ENCODE peak calls at places on chromosomes 11 and 22, in four cellular contexts. U is D721Med, X is MM.1S, Q is BJ. R is an unnamed sample.

GRCh38 chr11:113645593-113646349 is 60.3 kb downstream of the TMPRSS5 start:
- DNase-seq in U (no peak), Q (no peak), X (no peak), R (peak; percentile 1)

GRCh38 chr11:74820763-74821162 is 72.1 kb downstream of the RNF169 start:
- DNase-seq in Q (peak; percentile 74), U (no peak), X (no peak), R (no peak)

GRCh38 chr11:103055174-103055890 is 36.6 kb downstream of the DCUN1D5 start:
- DNase-seq in X (peak; percentile 37), Q (no peak), U (no peak), R (no peak)

GRCh38 chr11:44261800-44262591 is 47.9 kb downstream of the ALX4 start:
- DNase-seq in X (no peak), U (no peak), Q (no peak), R (no peak)

GRCh38 chr11:44889266-44889665 is 61.4 kb downstream of the TP53I11 start:
- DNase-seq in U (no peak), Q (peak; percentile 9), X (no peak), R (no peak)

GRCh38 chr11:129376658-129377341 is 1.2 kb downstream of the BARX2 start:
- DNase-seq in U (no peak), X (no peak), Q (no peak), R (no peak)

GRCh38 chr22:29517215-29517908 is 36.2 kb downstream of the THOC5 start:
- DNase-seq in X (no peak), Q (no peak), U (no peak), R (no peak)

GRCh38 chr11:48052183-48053040 is 72.1 kb downstream of the PTPRJ start:
- DNase-seq in U (no peak), X (no peak), Q (no peak), R (no peak)

GRCh38 chr22:47276219-47276843 is 513.9 kb downstream of the TBC1D22A start:
- DNase-seq in U (no peak), Q (no peak), X (no peak), R (no peak)

GRCh38 chr11:86551693-86552092 is 120.7 kb downstream of the ME3 start:
- DNase-seq in U (no peak), X (peak; percentile 36), Q (no peak), R (no peak)

GRCh38 chr22:46058591-46059519 is 81.9 kb upstream of the WNT7B start:
- DNase-seq in X (no peak), U (no peak), Q (no peak), R (no peak)

GRCh38 chr22:48959496-48959895 is 868.2 kb downstream of the BRD1 start:
- DNase-seq in X (no peak), Q (no peak), U (no peak), R (no peak)

GRCh38 chr11:110366234-110366633 is 63.5 kb upstream of the FDX1 start:
- DNase-seq in X (no peak), U (no peak), Q (no peak), R (no peak)

GRCh38 chr22:42270512-42271190 is at the start of gene TCF20:
- DNase-seq in X (peak; percentile 83), U (peak; percentile 50), Q (no peak), R (peak; percentile 97)

GRCh38 chr11:44006882-44007495 is 40.8 kb upstream of the ACCSL start:
- DNase-seq in Q (no peak), X (no peak), U (no peak), R (no peak)

GRCh38 chr22:26893034-26893710 is 235.8 kb downstream of the MIAT start:
- DNase-seq in Q (no peak), U (no peak), X (no peak), R (no peak)

GRCh38 chr22:44249376-44250147 is 63.2 kb downstream of the SHISAL1 start:
- DNase-seq in Q (no peak), U (no peak), X (no peak), R (no peak)

GRCh38 chr22:19178659-19179471 is at the start of gene SLC25A1:
- DNase-seq in Q (no peak), X (peak; percentile 92), U (peak; percentile 92), R (peak; percentile 97)

GRCh38 chr11:47355283-47356128 is 3.0 kb upstream of the MYBPC3 start:
- DNase-seq in X (no peak), Q (peak; percentile 36), U (peak; percentile 91), R (no peak)

GRCh38 chr11:626475-627272 is at the start of gene SCT:
- DNase-seq in Q (no peak), U (no peak), X (no peak), R (no peak)

GRCh38 chr22:19974233-19974861 is 32.7 kb upstream of the TXNRD2 start:
- DNase-seq in X (peak; percentile 27), U (no peak), Q (no peak), R (peak; percentile 83)

GRCh38 chr22:18119409-18120110 is 9.0 kb downstream of the TUBA8 start:
- DNase-seq in X (no peak), U (no peak), Q (no peak), R (no peak)

GRCh38 chr11:5712507-5712906 is 22.9 kb downstream of the TRIM22 start:
- DNase-seq in U (no peak), X (no peak), Q (no peak), R (no peak)

GRCh38 chr11:7965386-7965785 is at the start of gene NLRP10:
- DNase-seq in U (no peak), X (no peak), Q (peak; percentile 86), R (no peak)

GRCh38 chr11:6825333-6825744 is 20.1 kb upstream of the OR10A5 start:
- DNase-seq in U (no peak), X (no peak), Q (no peak), R (no peak)

GRCh38 chr11:22165799-22166548 is 26.9 kb upstream of the ANO5 start:
- DNase-seq in Q (no peak), X (no peak), U (no peak), R (no peak)

GRCh38 chr11:22173532-22173931 is 19.4 kb upstream of the ANO5 start:
- DNase-seq in Q (no peak), U (no peak), X (no peak), R (no peak)

GRCh38 chr11:22165087-22165486 is 27.8 kb upstream of the ANO5 start:
- DNase-seq in X (no peak), U (no peak), Q (no peak), R (no peak)

GRCh38 chr11:22169833-22170232 is 23.1 kb upstream of the ANO5 start:
- DNase-seq in X (peak; percentile 25), Q (no peak), U (no peak), R (no peak)
- TF ChIP-seq CTCF in X (peak; percentile 44), Q (no peak), U (peak; percentile 59), R (no peak)

GRCh38 chr11:60700689-60701508 is 1.5 kb downstream of the MS4A8 start:
- DNase-seq in U (no peak), Q (no peak), X (peak; percentile 10), R (peak; percentile 49)
- TF ChIP-seq CTCF in U (peak; percentile 37), Q (peak; percentile 10), X (peak; percentile 36), R (peak; percentile 38)

DNA sequence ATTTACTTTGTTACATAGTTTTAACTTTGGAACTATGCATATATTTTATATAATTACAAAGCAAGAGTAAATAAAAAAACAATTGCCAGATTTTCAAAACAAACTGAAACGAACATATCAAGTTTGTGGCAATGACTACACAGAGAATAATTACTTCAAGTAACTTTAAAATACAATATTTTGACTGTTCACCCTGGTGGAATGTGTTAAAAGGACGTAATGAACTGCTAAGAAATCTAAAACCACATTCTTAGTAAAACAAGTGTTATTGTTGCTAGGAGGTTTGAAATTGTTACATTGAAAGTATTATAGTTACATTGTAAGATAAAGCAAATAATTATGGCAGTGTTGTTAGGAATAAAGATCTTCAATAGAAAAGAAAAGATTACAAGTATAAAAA is 71.4 kb downstream of the SFI1 start:
- DNase-seq in Q (no peak), X (no peak), U (no peak), R (no peak)
- TF ChIP-seq CTCF in Q (no peak), X (no peak), U (no peak), R (no peak)

GRCh38 chr11:66267039-66267378 is 1.4 kb upstream of the RAB1B start:
- DNase-seq in Q (no peak), X (no peak), U (no peak), R (no peak)
- TF ChIP-seq CTCF in Q (no peak), X (no peak), U (no peak), R (no peak)

DNA sequence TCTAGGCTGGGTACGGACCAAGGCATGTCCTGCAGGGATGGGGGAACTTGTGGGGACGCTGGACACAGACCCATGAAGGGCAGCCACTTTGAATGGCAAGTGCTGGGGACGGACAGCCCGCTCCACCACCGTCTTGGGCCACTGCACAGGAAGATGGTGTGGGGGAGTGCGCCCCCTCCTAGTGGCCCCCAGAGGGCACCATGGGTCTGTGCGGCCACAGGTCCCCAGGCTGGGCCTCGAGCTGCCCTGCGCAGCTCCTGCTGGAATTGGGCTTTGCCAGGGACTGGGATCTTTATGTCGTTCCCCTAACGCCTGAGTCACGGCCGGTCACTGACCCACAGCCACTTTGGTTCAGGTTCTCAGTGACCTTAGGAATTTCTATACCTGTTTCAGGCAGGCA is 44.4 kb downstream of the NAT10 start:
- DNase-seq in U (no peak), Q (no peak), X (no peak), R (no peak)
- TF ChIP-seq CTCF in U (peak; percentile 2), Q (peak; percentile 57), X (peak; percentile 14), R (peak; percentile 10)

DNA sequence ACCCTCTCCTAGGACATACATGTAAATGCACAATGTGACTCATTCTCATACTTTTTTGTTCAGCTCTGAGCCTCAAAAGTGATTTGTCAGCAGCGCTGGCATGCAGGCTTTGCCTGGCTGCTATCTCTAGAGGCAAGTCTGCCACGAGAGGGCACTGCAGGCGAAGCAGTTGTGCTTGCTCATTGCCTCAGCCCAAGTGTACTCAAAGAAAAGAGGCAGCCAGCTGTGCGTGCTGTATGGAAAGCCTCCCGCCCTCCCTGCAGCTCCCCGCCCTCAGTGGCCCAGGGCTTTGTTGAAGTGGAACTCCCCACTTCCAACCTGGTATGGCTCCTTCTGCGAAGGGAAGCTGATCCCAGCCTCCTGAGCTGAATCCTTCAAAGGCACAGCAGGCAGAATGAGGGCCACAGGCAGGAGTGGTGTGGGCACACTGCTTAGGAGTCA is 16.3 kb downstream of the SDHAF2 start:
- DNase-seq in U (peak; percentile 67), X (peak; percentile 93), Q (peak; percentile 82), R (peak; percentile 80)
- TF ChIP-seq CTCF in U (peak; percentile 95), X (peak; percentile 90), Q (peak; percentile 97), R (peak; percentile 66)

DNA sequence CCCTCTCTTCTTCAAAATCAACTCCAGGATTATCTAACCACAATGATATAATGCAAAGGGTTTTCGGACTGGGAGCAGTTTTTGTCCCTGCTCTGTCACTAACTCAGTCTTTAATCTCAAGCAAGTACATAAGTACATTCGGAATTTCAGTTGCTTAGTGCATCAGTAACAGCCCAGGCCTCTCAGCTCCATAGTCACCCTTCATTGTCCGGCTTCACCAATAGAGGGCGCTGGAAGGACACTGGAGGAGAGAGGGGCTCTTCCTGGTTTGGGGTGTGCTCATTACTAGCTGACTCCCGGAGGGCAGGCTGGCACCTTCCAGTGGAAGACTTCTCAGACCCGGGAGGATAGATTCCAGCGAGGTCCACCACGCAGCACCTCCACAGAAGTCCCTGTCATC is 90.4 kb upstream of the PDGFD start:
- DNase-seq in Q (no peak), X (peak; percentile 24), U (no peak), R (no peak)
- TF ChIP-seq CTCF in Q (no peak), X (peak; percentile 64), U (peak; percentile 43), R (peak; percentile 54)

GRCh38 chr11:31939004-31939403 is 127.9 kb upstream of the PAX6 start:
- DNase-seq in X (no peak), Q (no peak), U (no peak), R (no peak)
- TF ChIP-seq CTCF in X (no peak), Q (no peak), U (no peak), R (no peak)

R was measured in GM13976.